ENCODE peak calls at places on chromosomes 1 and 21, in eight cellular contexts. One of them, this sample, is unnamed.

GRCh38 chr1:115658646-115659045 is 16.9 kb downstream of the VANGL1 start:
- DNase-seq in neuronal stem cell: no peak
- DNase-seq in T-helper 2 cell: no peak
- DNase-seq in activated naive CD4-positive, alpha-beta T cell: no peak
- DNase-seq in H7: no peak
- DNase-seq in activated naive CD8-positive, alpha-beta T cell treated with anti-CD3 and anti-CD28 coated beads for 36 hours: no peak
- DNase-seq in activated T-cell treated with anti-CD3 and anti-CD28 coated beads, Interleukin-2, amount 50 U/mL, for 72 hours: no peak
- DNase-seq in activated CD8-positive, alpha-beta T cell treated with anti-CD3 and anti-CD28 coated beads, Interleukin-2, amount 10 ng/mL, durations not matched to agents 7 days and 5 days: no peak
- DNase-seq in this sample: no peak

GRCh38 chr1:77170687-77171086 is 48.5 kb downstream of the PIGK start:
- DNase-seq in neuronal stem cell: no peak
- DNase-seq in activated CD8-positive, alpha-beta T cell treated with anti-CD3 and anti-CD28 coated beads, Interleukin-2, amount 10 ng/mL, durations not matched to agents 7 days and 5 days: no peak
- DNase-seq in activated naive CD8-positive, alpha-beta T cell treated with anti-CD3 and anti-CD28 coated beads for 36 hours: no peak
- DNase-seq in activated T-cell treated with anti-CD3 and anti-CD28 coated beads, Interleukin-2, amount 50 U/mL, for 72 hours: no peak
- DNase-seq in activated naive CD4-positive, alpha-beta T cell: no peak
- DNase-seq in H7: no peak
- DNase-seq in T-helper 2 cell: no peak
- DNase-seq in this sample: no peak

GRCh38 chr1:206769331-206769731 is 1.2 kb upstream of the IL19 start:
- DNase-seq in activated CD8-positive, alpha-beta T cell treated with anti-CD3 and anti-CD28 coated beads, Interleukin-2, amount 10 ng/mL, durations not matched to agents 7 days and 5 days: peak
- DNase-seq in activated naive CD8-positive, alpha-beta T cell treated with anti-CD3 and anti-CD28 coated beads for 36 hours: peak
- DNase-seq in T-helper 2 cell: peak
- DNase-seq in neuronal stem cell: no peak
- DNase-seq in activated T-cell treated with anti-CD3 and anti-CD28 coated beads, Interleukin-2, amount 50 U/mL, for 72 hours: peak
- DNase-seq in H7: no peak
- DNase-seq in activated naive CD4-positive, alpha-beta T cell: no peak
- DNase-seq in this sample: peak

GRCh38 chr21:26920055-26920454 is 46.8 kb downstream of the ADAMTS5 start:
- DNase-seq in activated T-cell treated with anti-CD3 and anti-CD28 coated beads, Interleukin-2, amount 50 U/mL, for 72 hours: no peak
- DNase-seq in activated naive CD8-positive, alpha-beta T cell treated with anti-CD3 and anti-CD28 coated beads for 36 hours: no peak
- DNase-seq in activated naive CD4-positive, alpha-beta T cell: no peak
- DNase-seq in activated CD8-positive, alpha-beta T cell treated with anti-CD3 and anti-CD28 coated beads, Interleukin-2, amount 10 ng/mL, durations not matched to agents 7 days and 5 days: no peak
- DNase-seq in H7: no peak
- DNase-seq in T-helper 2 cell: no peak
- DNase-seq in neuronal stem cell: no peak
- DNase-seq in this sample: no peak

GRCh38 chr1:165207774-165208359 is 148.6 kb downstream of the LMX1A start:
- DNase-seq in H7: no peak
- DNase-seq in activated naive CD8-positive, alpha-beta T cell treated with anti-CD3 and anti-CD28 coated beads for 36 hours: no peak
- DNase-seq in activated CD8-positive, alpha-beta T cell treated with anti-CD3 and anti-CD28 coated beads, Interleukin-2, amount 10 ng/mL, durations not matched to agents 7 days and 5 days: no peak
- DNase-seq in neuronal stem cell: no peak
- DNase-seq in activated T-cell treated with anti-CD3 and anti-CD28 coated beads, Interleukin-2, amount 50 U/mL, for 72 hours: no peak
- DNase-seq in T-helper 2 cell: no peak
- DNase-seq in activated naive CD4-positive, alpha-beta T cell: no peak
- DNase-seq in this sample: no peak

GRCh38 chr1:14945132-14946010 is 208.2 kb upstream of the TMEM51 start:
- DNase-seq in activated T-cell treated with anti-CD3 and anti-CD28 coated beads, Interleukin-2, amount 50 U/mL, for 72 hours: no peak
- DNase-seq in H7: peak
- DNase-seq in neuronal stem cell: no peak
- DNase-seq in T-helper 2 cell: no peak
- DNase-seq in activated naive CD4-positive, alpha-beta T cell: no peak
- DNase-seq in activated naive CD8-positive, alpha-beta T cell treated with anti-CD3 and anti-CD28 coated beads for 36 hours: no peak
- DNase-seq in activated CD8-positive, alpha-beta T cell treated with anti-CD3 and anti-CD28 coated beads, Interleukin-2, amount 10 ng/mL, durations not matched to agents 7 days and 5 days: no peak
- DNase-seq in this sample: no peak

GRCh38 chr1:114105401-114105979 is 48.2 kb downstream of the SYT6 start:
- DNase-seq in activated T-cell treated with anti-CD3 and anti-CD28 coated beads, Interleukin-2, amount 50 U/mL, for 72 hours: no peak
- DNase-seq in activated CD8-positive, alpha-beta T cell treated with anti-CD3 and anti-CD28 coated beads, Interleukin-2, amount 10 ng/mL, durations not matched to agents 7 days and 5 days: no peak
- DNase-seq in neuronal stem cell: no peak
- DNase-seq in T-helper 2 cell: no peak
- DNase-seq in H7: peak
- DNase-seq in activated naive CD4-positive, alpha-beta T cell: no peak
- DNase-seq in activated naive CD8-positive, alpha-beta T cell treated with anti-CD3 and anti-CD28 coated beads for 36 hours: no peak
- DNase-seq in this sample: no peak

GRCh38 chr1:157313240-157313807 is 175.1 kb upstream of the ETV3 start:
- DNase-seq in H7: no peak
- DNase-seq in activated naive CD8-positive, alpha-beta T cell treated with anti-CD3 and anti-CD28 coated beads for 36 hours: no peak
- DNase-seq in T-helper 2 cell: no peak
- DNase-seq in neuronal stem cell: no peak
- DNase-seq in activated naive CD4-positive, alpha-beta T cell: no peak
- DNase-seq in activated CD8-positive, alpha-beta T cell treated with anti-CD3 and anti-CD28 coated beads, Interleukin-2, amount 10 ng/mL, durations not matched to agents 7 days and 5 days: no peak
- DNase-seq in activated T-cell treated with anti-CD3 and anti-CD28 coated beads, Interleukin-2, amount 50 U/mL, for 72 hours: no peak
- DNase-seq in this sample: no peak

GRCh38 chr21:29523646-29524045 is 224.9 kb downstream of the BACH1 start:
- DNase-seq in activated CD8-positive, alpha-beta T cell treated with anti-CD3 and anti-CD28 coated beads, Interleukin-2, amount 10 ng/mL, durations not matched to agents 7 days and 5 days: no peak
- DNase-seq in activated T-cell treated with anti-CD3 and anti-CD28 coated beads, Interleukin-2, amount 50 U/mL, for 72 hours: no peak
- DNase-seq in neuronal stem cell: no peak
- DNase-seq in H7: no peak
- DNase-seq in activated naive CD4-positive, alpha-beta T cell: no peak
- DNase-seq in activated naive CD8-positive, alpha-beta T cell treated with anti-CD3 and anti-CD28 coated beads for 36 hours: no peak
- DNase-seq in T-helper 2 cell: no peak
- DNase-seq in this sample: no peak

GRCh38 chr1:71030021-71030420 is 17.6 kb downstream of the PTGER3 start:
- DNase-seq in activated T-cell treated with anti-CD3 and anti-CD28 coated beads, Interleukin-2, amount 50 U/mL, for 72 hours: no peak
- DNase-seq in H7: no peak
- DNase-seq in activated naive CD4-positive, alpha-beta T cell: no peak
- DNase-seq in neuronal stem cell: no peak
- DNase-seq in T-helper 2 cell: no peak
- DNase-seq in activated naive CD8-positive, alpha-beta T cell treated with anti-CD3 and anti-CD28 coated beads for 36 hours: no peak
- DNase-seq in activated CD8-positive, alpha-beta T cell treated with anti-CD3 and anti-CD28 coated beads, Interleukin-2, amount 10 ng/mL, durations not matched to agents 7 days and 5 days: no peak
- DNase-seq in this sample: no peak

GRCh38 chr1:94922756-94923465 is 4.0 kb downstream of the CNN3 start:
- DNase-seq in T-helper 2 cell: no peak
- DNase-seq in activated CD8-positive, alpha-beta T cell treated with anti-CD3 and anti-CD28 coated beads, Interleukin-2, amount 10 ng/mL, durations not matched to agents 7 days and 5 days: no peak
- DNase-seq in activated naive CD8-positive, alpha-beta T cell treated with anti-CD3 and anti-CD28 coated beads for 36 hours: no peak
- DNase-seq in neuronal stem cell: no peak
- DNase-seq in activated naive CD4-positive, alpha-beta T cell: no peak
- DNase-seq in activated T-cell treated with anti-CD3 and anti-CD28 coated beads, Interleukin-2, amount 50 U/mL, for 72 hours: no peak
- DNase-seq in H7: no peak
- DNase-seq in this sample: no peak

GRCh38 chr21:33857846-33858671 is 57.5 kb downstream of the ATP5PO start:
- DNase-seq in T-helper 2 cell: no peak
- DNase-seq in activated T-cell treated with anti-CD3 and anti-CD28 coated beads, Interleukin-2, amount 50 U/mL, for 72 hours: no peak
- DNase-seq in H7: peak
- DNase-seq in activated CD8-positive, alpha-beta T cell treated with anti-CD3 and anti-CD28 coated beads, Interleukin-2, amount 10 ng/mL, durations not matched to agents 7 days and 5 days: no peak
- DNase-seq in neuronal stem cell: no peak
- DNase-seq in activated naive CD4-positive, alpha-beta T cell: no peak
- DNase-seq in activated naive CD8-positive, alpha-beta T cell treated with anti-CD3 and anti-CD28 coated beads for 36 hours: no peak
- DNase-seq in this sample: no peak

GRCh38 chr1:41918450-41919043 is at the start of gene HIVEP3:
- DNase-seq in activated T-cell treated with anti-CD3 and anti-CD28 coated beads, Interleukin-2, amount 50 U/mL, for 72 hours: no peak
- DNase-seq in activated CD8-positive, alpha-beta T cell treated with anti-CD3 and anti-CD28 coated beads, Interleukin-2, amount 10 ng/mL, durations not matched to agents 7 days and 5 days: no peak
- DNase-seq in T-helper 2 cell: no peak
- DNase-seq in neuronal stem cell: peak
- DNase-seq in activated naive CD8-positive, alpha-beta T cell treated with anti-CD3 and anti-CD28 coated beads for 36 hours: no peak
- DNase-seq in activated naive CD4-positive, alpha-beta T cell: no peak
- DNase-seq in H7: peak
- DNase-seq in this sample: peak

GRCh38 chr1:63330331-63330916 is 8.1 kb downstream of the FOXD3 start:
- DNase-seq in activated T-cell treated with anti-CD3 and anti-CD28 coated beads, Interleukin-2, amount 50 U/mL, for 72 hours: no peak
- DNase-seq in activated naive CD4-positive, alpha-beta T cell: no peak
- DNase-seq in H7: peak
- DNase-seq in activated CD8-positive, alpha-beta T cell treated with anti-CD3 and anti-CD28 coated beads, Interleukin-2, amount 10 ng/mL, durations not matched to agents 7 days and 5 days: no peak
- DNase-seq in neuronal stem cell: no peak
- DNase-seq in T-helper 2 cell: no peak
- DNase-seq in activated naive CD8-positive, alpha-beta T cell treated with anti-CD3 and anti-CD28 coated beads for 36 hours: no peak
- DNase-seq in this sample: no peak

GRCh38 chr1:7432102-7432895 is 338.8 kb upstream of the VAMP3 start:
- DNase-seq in activated CD8-positive, alpha-beta T cell treated with anti-CD3 and anti-CD28 coated beads, Interleukin-2, amount 10 ng/mL, durations not matched to agents 7 days and 5 days: no peak
- DNase-seq in neuronal stem cell: no peak
- DNase-seq in activated naive CD4-positive, alpha-beta T cell: no peak
- DNase-seq in T-helper 2 cell: no peak
- DNase-seq in activated T-cell treated with anti-CD3 and anti-CD28 coated beads, Interleukin-2, amount 50 U/mL, for 72 hours: no peak
- DNase-seq in activated naive CD8-positive, alpha-beta T cell treated with anti-CD3 and anti-CD28 coated beads for 36 hours: no peak
- DNase-seq in H7: no peak
- DNase-seq in this sample: no peak

GRCh38 chr21:43605320-43606244 is 53.7 kb downstream of the HSF2BP start:
- DNase-seq in H7: no peak
- DNase-seq in T-helper 2 cell: no peak
- DNase-seq in activated naive CD4-positive, alpha-beta T cell: no peak
- DNase-seq in activated CD8-positive, alpha-beta T cell treated with anti-CD3 and anti-CD28 coated beads, Interleukin-2, amount 10 ng/mL, durations not matched to agents 7 days and 5 days: no peak
- DNase-seq in activated naive CD8-positive, alpha-beta T cell treated with anti-CD3 and anti-CD28 coated beads for 36 hours: no peak
- DNase-seq in activated T-cell treated with anti-CD3 and anti-CD28 coated beads, Interleukin-2, amount 50 U/mL, for 72 hours: no peak
- DNase-seq in neuronal stem cell: no peak
- DNase-seq in this sample: no peak

GRCh38 chr1:221921936-221922335 is 180.0 kb upstream of the DUSP10 start:
- DNase-seq in activated T-cell treated with anti-CD3 and anti-CD28 coated beads, Interleukin-2, amount 50 U/mL, for 72 hours: no peak
- DNase-seq in activated naive CD4-positive, alpha-beta T cell: no peak
- DNase-seq in H7: no peak
- DNase-seq in activated naive CD8-positive, alpha-beta T cell treated with anti-CD3 and anti-CD28 coated beads for 36 hours: no peak
- DNase-seq in neuronal stem cell: no peak
- DNase-seq in T-helper 2 cell: no peak
- DNase-seq in activated CD8-positive, alpha-beta T cell treated with anti-CD3 and anti-CD28 coated beads, Interleukin-2, amount 10 ng/mL, durations not matched to agents 7 days and 5 days: no peak
- DNase-seq in this sample: no peak

GRCh38 chr1:32351859-32352745 is 10.2 kb downstream of the FAM229A start:
- DNase-seq in T-helper 2 cell: no peak
- DNase-seq in neuronal stem cell: no peak
- DNase-seq in activated CD8-positive, alpha-beta T cell treated with anti-CD3 and anti-CD28 coated beads, Interleukin-2, amount 10 ng/mL, durations not matched to agents 7 days and 5 days: no peak
- DNase-seq in activated naive CD4-positive, alpha-beta T cell: no peak
- DNase-seq in activated naive CD8-positive, alpha-beta T cell treated with anti-CD3 and anti-CD28 coated beads for 36 hours: no peak
- DNase-seq in activated T-cell treated with anti-CD3 and anti-CD28 coated beads, Interleukin-2, amount 50 U/mL, for 72 hours: no peak
- DNase-seq in H7: peak
- DNase-seq in this sample: no peak

GRCh38 chr1:206736878-206737728 is 33.5 kb upstream of the IL19 start:
- DNase-seq in activated CD8-positive, alpha-beta T cell treated with anti-CD3 and anti-CD28 coated beads, Interleukin-2, amount 10 ng/mL, durations not matched to agents 7 days and 5 days: peak
- DNase-seq in H7: no peak
- DNase-seq in T-helper 2 cell: peak
- DNase-seq in activated T-cell treated with anti-CD3 and anti-CD28 coated beads, Interleukin-2, amount 50 U/mL, for 72 hours: peak
- DNase-seq in neuronal stem cell: no peak
- DNase-seq in activated naive CD8-positive, alpha-beta T cell treated with anti-CD3 and anti-CD28 coated beads for 36 hours: no peak
- DNase-seq in activated naive CD4-positive, alpha-beta T cell: peak
- DNase-seq in this sample: peak

GRCh38 chr1:177472567-177472966 is 301.8 kb downstream of the BRINP2 start:
- DNase-seq in activated CD8-positive, alpha-beta T cell treated with anti-CD3 and anti-CD28 coated beads, Interleukin-2, amount 10 ng/mL, durations not matched to agents 7 days and 5 days: no peak
- DNase-seq in neuronal stem cell: no peak
- DNase-seq in activated T-cell treated with anti-CD3 and anti-CD28 coated beads, Interleukin-2, amount 50 U/mL, for 72 hours: no peak
- DNase-seq in activated naive CD4-positive, alpha-beta T cell: no peak
- DNase-seq in T-helper 2 cell: no peak
- DNase-seq in activated naive CD8-positive, alpha-beta T cell treated with anti-CD3 and anti-CD28 coated beads for 36 hours: no peak
- DNase-seq in H7: no peak
- DNase-seq in this sample: no peak

GRCh38 chr1:216119600-216119999 is 303.6 kb downstream of the USH2A start:
- DNase-seq in T-helper 2 cell: no peak
- DNase-seq in activated naive CD4-positive, alpha-beta T cell: no peak
- DNase-seq in activated CD8-positive, alpha-beta T cell treated with anti-CD3 and anti-CD28 coated beads, Interleukin-2, amount 10 ng/mL, durations not matched to agents 7 days and 5 days: no peak
- DNase-seq in neuronal stem cell: no peak
- DNase-seq in activated naive CD8-positive, alpha-beta T cell treated with anti-CD3 and anti-CD28 coated beads for 36 hours: no peak
- DNase-seq in H7: peak
- DNase-seq in activated T-cell treated with anti-CD3 and anti-CD28 coated beads, Interleukin-2, amount 50 U/mL, for 72 hours: no peak
- DNase-seq in this sample: peak

GRCh38 chr1:172997941-172998361 is 52.8 kb downstream of the TNFSF18 start:
- DNase-seq in activated CD8-positive, alpha-beta T cell treated with anti-CD3 and anti-CD28 coated beads, Interleukin-2, amount 10 ng/mL, durations not matched to agents 7 days and 5 days: no peak
- DNase-seq in H7: no peak
- DNase-seq in T-helper 2 cell: no peak
- DNase-seq in activated naive CD4-positive, alpha-beta T cell: no peak
- DNase-seq in neuronal stem cell: no peak
- DNase-seq in activated T-cell treated with anti-CD3 and anti-CD28 coated beads, Interleukin-2, amount 50 U/mL, for 72 hours: no peak
- DNase-seq in activated naive CD8-positive, alpha-beta T cell treated with anti-CD3 and anti-CD28 coated beads for 36 hours: no peak
- DNase-seq in this sample: no peak

GRCh38 chr1:181739214-181739613 is 255.9 kb downstream of the CACNA1E start:
- DNase-seq in activated T-cell treated with anti-CD3 and anti-CD28 coated beads, Interleukin-2, amount 50 U/mL, for 72 hours: no peak
- DNase-seq in T-helper 2 cell: no peak
- DNase-seq in H7: no peak
- DNase-seq in neuronal stem cell: no peak
- DNase-seq in activated naive CD4-positive, alpha-beta T cell: no peak
- DNase-seq in activated CD8-positive, alpha-beta T cell treated with anti-CD3 and anti-CD28 coated beads, Interleukin-2, amount 10 ng/mL, durations not matched to agents 7 days and 5 days: no peak
- DNase-seq in activated naive CD8-positive, alpha-beta T cell treated with anti-CD3 and anti-CD28 coated beads for 36 hours: no peak
- DNase-seq in this sample: no peak

GRCh38 chr1:162627662-162628296 is 4.5 kb upstream of the DDR2 start:
- DNase-seq in activated T-cell treated with anti-CD3 and anti-CD28 coated beads, Interleukin-2, amount 50 U/mL, for 72 hours: no peak
- DNase-seq in activated naive CD8-positive, alpha-beta T cell treated with anti-CD3 and anti-CD28 coated beads for 36 hours: no peak
- DNase-seq in H7: no peak
- DNase-seq in neuronal stem cell: no peak
- DNase-seq in activated naive CD4-positive, alpha-beta T cell: no peak
- DNase-seq in T-helper 2 cell: no peak
- DNase-seq in activated CD8-positive, alpha-beta T cell treated with anti-CD3 and anti-CD28 coated beads, Interleukin-2, amount 10 ng/mL, durations not matched to agents 7 days and 5 days: no peak
- DNase-seq in this sample: peak

GRCh38 chr21:15293251-15293650 is 228.5 kb upstream of the NRIP1 start:
- DNase-seq in T-helper 2 cell: no peak
- DNase-seq in activated naive CD4-positive, alpha-beta T cell: no peak
- DNase-seq in H7: peak
- DNase-seq in activated T-cell treated with anti-CD3 and anti-CD28 coated beads, Interleukin-2, amount 50 U/mL, for 72 hours: no peak
- DNase-seq in activated naive CD8-positive, alpha-beta T cell treated with anti-CD3 and anti-CD28 coated beads for 36 hours: no peak
- DNase-seq in activated CD8-positive, alpha-beta T cell treated with anti-CD3 and anti-CD28 coated beads, Interleukin-2, amount 10 ng/mL, durations not matched to agents 7 days and 5 days: no peak
- DNase-seq in neuronal stem cell: peak
- DNase-seq in this sample: no peak

GRCh38 chr1:177561436-177561835 is 390.7 kb downstream of the BRINP2 start:
- DNase-seq in activated CD8-positive, alpha-beta T cell treated with anti-CD3 and anti-CD28 coated beads, Interleukin-2, amount 10 ng/mL, durations not matched to agents 7 days and 5 days: no peak
- DNase-seq in activated naive CD8-positive, alpha-beta T cell treated with anti-CD3 and anti-CD28 coated beads for 36 hours: no peak
- DNase-seq in T-helper 2 cell: no peak
- DNase-seq in neuronal stem cell: no peak
- DNase-seq in activated naive CD4-positive, alpha-beta T cell: no peak
- DNase-seq in activated T-cell treated with anti-CD3 and anti-CD28 coated beads, Interleukin-2, amount 50 U/mL, for 72 hours: no peak
- DNase-seq in H7: no peak
- DNase-seq in this sample: no peak

This sample was measured in Jurkat, Clone E6-1.